ENCODE peak calls at places on chromosomes 11 and 22, in six cellular contexts. T, F, K, X, I and L are unnamed samples.

GRCh38 chr22:32830957-32831356 is 29.5 kb downstream of the TIMP3 start:
- DNase-seq in T (no peak), F (no peak), K (no peak), X (no peak), I (no peak), L (no peak)

GRCh38 chr11:124327775-124328174 is 7.8 kb upstream of the OR8D2 start:
- DNase-seq in T (no peak), F (no peak), K (no peak), X (no peak), I (no peak), L (no peak)

GRCh38 chr22:50606561-50607365 is 6.2 kb downstream of the MAPK8IP2 start:
- DNase-seq in T (no peak), F (no peak), K (no peak), X (no peak), I (no peak), L (no peak)

GRCh38 chr22:26460202-26460601 is 23.4 kb downstream of the HPS4 start:
- DNase-seq in T (no peak), F (no peak), K (no peak), X (no peak), I (peak; percentile 35), L (no peak)

GRCh38 chr11:69559181-69559580 is 77.7 kb downstream of the LINC01488 start:
- DNase-seq in T (no peak), F (no peak), K (no peak), X (peak; percentile 13), I (no peak), L (no peak)

GRCh38 chr11:118957549-118957948 is 1.5 kb downstream of the UPK2 start:
- DNase-seq in T (no peak), F (no peak), K (no peak), X (no peak), I (no peak), L (no peak)

GRCh38 chr11:132772712-132773545 is 759.4 kb downstream of the OPCML start:
- DNase-seq in T (no peak), F (no peak), K (no peak), X (no peak), I (no peak), L (no peak)

GRCh38 chr11:33624082-33624481 is 76.5 kb downstream of the C11orf91 start:
- DNase-seq in T (no peak), F (no peak), K (no peak), X (no peak), I (no peak), L (no peak)

GRCh38 chr11:66696186-66696585 is 18.5 kb upstream of the RBM4B start:
- DNase-seq in T (no peak), F (no peak), K (no peak), X (no peak), I (no peak), L (no peak)

GRCh38 chr11:11983427-11983826 is 25.0 kb downstream of the DKK3 start:
- DNase-seq in T (no peak), F (no peak), K (no peak), X (no peak), I (no peak), L (no peak)

GRCh38 chr22:21917206-21917958 is 35.3 kb downstream of the PPM1F start:
- DNase-seq in T (peak; percentile 40), F (no peak), K (peak; percentile 80), X (no peak), I (peak; percentile 28), L (no peak)

GRCh38 chr22:28883657-28883916 is 215 bp downstream of the ZNRF3 start:
- DNase-seq in T (no peak), F (no peak), K (no peak), X (no peak), I (no peak), L (no peak)

GRCh38 chr11:96204366-96204659 is 138.7 kb downstream of the MAML2 start:
- DNase-seq in T (no peak), F (no peak), K (no peak), X (no peak), I (no peak), L (no peak)

GRCh38 chr11:12207384-12208150 is 97.2 kb downstream of the MICAL2 start:
- DNase-seq in T (no peak), F (no peak), K (no peak), X (no peak), I (peak; percentile 61), L (no peak)

GRCh38 chr22:45359627-45360026 is 49.9 kb downstream of the FAM118A start:
- DNase-seq in T (no peak), F (no peak), K (no peak), X (no peak), I (no peak), L (no peak)

DNA sequence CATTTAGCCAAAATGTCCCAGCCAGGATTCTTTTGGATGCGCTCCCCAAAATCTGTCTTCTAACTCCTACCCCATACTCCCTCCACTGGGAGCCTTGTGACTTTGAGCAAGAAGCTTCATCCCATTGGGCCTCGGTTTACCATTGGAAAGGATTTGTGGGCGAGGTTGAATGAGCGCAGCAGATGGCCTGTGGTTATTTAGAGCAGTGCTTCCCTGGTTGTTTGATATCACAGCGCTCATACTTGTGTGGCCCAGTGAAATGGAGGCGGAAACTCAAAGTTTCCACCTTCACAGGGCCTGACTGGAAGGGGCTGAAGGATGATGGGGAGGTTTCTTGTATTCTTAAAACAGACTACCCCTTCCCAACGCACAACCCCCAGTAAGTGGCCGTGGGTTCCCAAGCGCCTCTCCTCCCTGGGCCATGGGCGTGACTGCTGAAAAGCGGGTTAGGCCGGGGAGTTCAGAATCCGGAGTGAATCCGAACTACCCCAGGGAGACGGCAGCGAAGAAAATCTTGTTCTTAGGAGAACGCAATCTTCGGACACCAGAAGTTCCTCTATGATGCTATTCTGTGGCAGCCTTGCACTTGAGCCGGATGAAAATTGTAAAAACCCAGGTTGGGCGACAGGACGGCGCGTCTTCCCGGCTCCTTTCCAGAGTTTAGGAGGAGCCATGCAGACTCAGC is 1.2 kb upstream of the ATF4 start:
- DNase-seq in T (no peak), F (no peak), K (no peak), X (no peak), I (peak; percentile 53), L (no peak)
- TF ChIP-seq CTCF in T (no peak), F (no peak), K (no peak), X (no peak), I (no peak), L (no peak)

GRCh38 chr11:117720061-117720511 is 76.9 kb downstream of the DSCAML1 start:
- DNase-seq in T (no peak), F (no peak), K (no peak), X (no peak), I (no peak), L (no peak)

GRCh38 chr11:117724104-117724503 is 72.9 kb downstream of the DSCAML1 start:
- DNase-seq in T (no peak), F (no peak), K (no peak), X (no peak), I (no peak), L (no peak)

GRCh38 chr11:117724621-117725020 is 72.4 kb downstream of the DSCAML1 start:
- DNase-seq in T (no peak), F (no peak), K (no peak), X (no peak), I (no peak), L (no peak)

GRCh38 chr11:117723625-117724024 is 73.4 kb downstream of the DSCAML1 start:
- DNase-seq in T (no peak), F (no peak), K (no peak), X (no peak), I (no peak), L (no peak)

GRCh38 chr11:117722074-117722473 is 74.9 kb downstream of the DSCAML1 start:
- DNase-seq in T (no peak), F (no peak), K (no peak), X (no peak), I (peak; percentile 11), L (no peak)
- TF ChIP-seq CTCF in T (no peak), F (no peak), K (no peak), X (no peak), I (no peak), L (no peak)

GRCh38 chr11:20457001-20457768 is 69.7 kb downstream of the PRMT3 start:
- DNase-seq in T (no peak), F (no peak), K (no peak), X (no peak), I (no peak), L (no peak)

GRCh38 chr11:20459865-20460264 is 72.3 kb downstream of the PRMT3 start:
- DNase-seq in T (no peak), F (no peak), K (no peak), X (no peak), I (peak; percentile 11), L (no peak)

GRCh38 chr11:20458905-20459632 is 71.6 kb downstream of the PRMT3 start:
- DNase-seq in T (no peak), F (no peak), K (no peak), X (no peak), I (no peak), L (no peak)

GRCh38 chr11:20453657-20454316 is 66.3 kb downstream of the PRMT3 start:
- DNase-seq in T (no peak), F (no peak), K (no peak), X (no peak), I (no peak), L (no peak)

GRCh38 chr11:20457934-20458333 is 70.4 kb downstream of the PRMT3 start:
- DNase-seq in T (no peak), F (no peak), K (no peak), X (no peak), I (no peak), L (no peak)
- TF ChIP-seq CTCF in T (no peak), F (no peak), K (no peak), X (no peak), I (no peak), L (no peak)

GRCh38 chr22:37197451-37198289 is 9.6 kb upstream of the C1QTNF6 start:
- DNase-seq in T (no peak), F (no peak), K (peak; percentile 55), X (peak; percentile 77), I (peak; percentile 84), L (no peak)

GRCh38 chr22:37195921-37196320 is 7.9 kb upstream of the C1QTNF6 start:
- DNase-seq in T (no peak), F (no peak), K (no peak), X (peak; percentile 34), I (peak; percentile 38), L (no peak)

GRCh38 chr22:37198290-37199102 is 10.4 kb upstream of the C1QTNF6 start:
- DNase-seq in T (peak; percentile 95), F (peak; percentile 39), K (peak; percentile 80), X (peak; percentile 92), I (peak; percentile 70), L (no peak)

GRCh38 chr22:37194750-37195149 is 6.7 kb upstream of the C1QTNF6 start:
- DNase-seq in T (no peak), F (no peak), K (no peak), X (no peak), I (no peak), L (no peak)

DNA sequence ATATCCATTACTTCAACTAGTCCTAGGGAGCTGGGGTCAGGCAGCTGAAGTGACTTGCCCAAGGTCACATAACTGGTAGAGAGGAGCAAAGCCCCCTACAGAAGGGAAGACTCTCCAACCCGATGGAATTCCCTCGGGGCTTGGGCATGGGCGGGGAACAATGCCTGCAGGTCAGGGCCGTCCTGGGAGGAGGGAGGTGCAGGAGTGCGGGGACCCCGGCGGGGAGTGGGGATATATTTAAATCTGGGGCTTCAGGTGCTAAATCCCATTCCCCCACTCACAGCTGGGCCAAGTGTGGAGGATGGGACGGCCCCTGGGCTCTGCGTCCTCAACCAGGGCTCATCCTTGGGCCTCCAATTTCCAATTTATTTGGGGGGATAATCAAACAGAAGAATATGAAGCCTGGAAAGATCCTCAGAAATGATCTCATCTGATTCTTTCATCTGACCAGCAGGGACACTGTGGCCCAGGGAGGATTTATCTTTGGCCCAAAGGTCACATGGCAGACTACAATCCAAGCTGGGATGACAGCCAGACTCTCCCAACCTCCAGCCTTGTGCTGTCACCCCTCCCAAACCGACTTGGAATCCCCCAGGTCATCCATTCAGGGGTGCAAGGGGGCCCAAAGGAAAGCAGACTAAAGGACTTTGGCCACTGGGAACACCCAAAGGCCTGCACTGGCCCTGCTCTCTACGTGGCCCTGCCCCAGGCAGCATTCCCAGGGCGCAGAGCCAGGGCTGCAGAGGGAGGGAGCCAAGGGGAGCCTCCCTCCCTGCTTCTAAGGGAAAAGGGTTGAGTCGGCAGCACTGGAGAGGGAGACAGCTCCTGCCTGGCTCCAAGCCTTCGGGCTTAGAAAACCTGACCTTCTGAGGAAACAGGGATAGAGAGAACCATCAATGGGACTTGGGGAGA is 8.7 kb upstream of the C1QTNF6 start:
- DNase-seq in T (no peak), F (peak; percentile 37), K (peak; percentile 79), X (peak; percentile 89), I (peak; percentile 93), L (peak; percentile 61)
- TF ChIP-seq CTCF in T (no peak), F (no peak), K (no peak), X (no peak), I (peak; percentile 17), L (peak; percentile 29)